ENCODE peak calls at places on chromosome 21, in five cellular contexts. Y is cardiac fibroblast, B is Peyer's patch, X is choroid plexus epithelial cell, K is HFF-Myc. U is an unnamed sample.

GRCh38 chr21:45072963-45073300 is 1.4 kb upstream of the ADARB1 start:
- DNase-seq in X (no peak), K (no peak), B (no peak), Y (no peak), U (no peak)

GRCh38 chr21:24023402-24023801 is 1583.9 kb downstream of the MRPL39 start:
- DNase-seq in K (no peak), X (no peak), B (no peak), Y (no peak), U (no peak)

GRCh38 chr21:14325575-14325974 is 57.4 kb downstream of the HSPA13 start:
- DNase-seq in Y (no peak), X (no peak), B (no peak), K (no peak), U (no peak)

GRCh38 chr21:25708467-25709065 is 26.1 kb downstream of the ATP5PF start:
- DNase-seq in B (peak), Y (peak), X (peak), K (peak), U (no peak)

GRCh38 chr21:40471103-40471502 is 375.9 kb downstream of the DSCAM start:
- DNase-seq in X (no peak), B (no peak), Y (no peak), K (no peak), U (no peak)

GRCh38 chr21:41064951-41065350 is 103.0 kb upstream of the BACE2 start:
- DNase-seq in K (no peak), B (no peak), X (no peak), Y (no peak), U (no peak)

GRCh38 chr21:17368748-17369363 is 144.0 kb upstream of the CXADR start:
- DNase-seq in B (no peak), X (no peak), K (no peak), Y (no peak), U (no peak)

GRCh38 chr21:45551816-45552695 is 9.8 kb upstream of the SLC19A1 start:
- DNase-seq in Y (no peak), K (no peak), B (peak), X (no peak), U (no peak)

GRCh38 chr21:45306832-45307571 is 19.3 kb upstream of the POFUT2 start:
- DNase-seq in Y (peak), B (peak), X (peak), K (no peak), U (peak)

GRCh38 chr21:33230518-33231324 is 983 bp downstream of the IFNAR2 start:
- DNase-seq in K (no peak), X (peak), B (peak), Y (peak), U (no peak)

GRCh38 chr21:10272216-10272615 is 249.2 kb upstream of the TPTE start:
- DNase-seq in B (no peak), X (peak), K (peak), Y (no peak), U (no peak)

GRCh38 chr21:25577765-25578069 is 29.6 kb downstream of the MRPL39 start:
- DNase-seq in K (no peak), B (no peak), Y (no peak), X (no peak), U (no peak)

GRCh38 chr21:37422382-37422781 is 55.8 kb downstream of the DYRK1A start:
- DNase-seq in B (no peak), K (no peak), X (no peak), Y (no peak), U (no peak)

GRCh38 chr21:26028183-26028582 is 142.4 kb downstream of the APP start:
- DNase-seq in B (no peak), Y (no peak), X (no peak), K (no peak), U (no peak)

GRCh38 chr21:33152228-33153130 is 77.3 kb upstream of the IFNAR2 start:
- DNase-seq in X (no peak), B (no peak), Y (no peak), K (no peak), U (no peak)

GRCh38 chr21:33954395-33954794 is 38.8 kb upstream of the ATP5PO start:
- DNase-seq in X (no peak), Y (no peak), B (no peak), K (no peak), U (no peak)

GRCh38 chr21:37914211-37914900 is 1.9 kb downstream of the KCNJ6 start:
- DNase-seq in X (peak), B (no peak), Y (peak), K (no peak), U (no peak)

GRCh38 chr21:45317401-45318145 is 29.9 kb upstream of the POFUT2 start:
- DNase-seq in X (peak), K (no peak), Y (peak), B (peak), U (no peak)

GRCh38 chr21:45901061-45901690 is 80.4 kb upstream of the COL6A1 start:
- DNase-seq in K (no peak), Y (no peak), X (no peak), B (no peak), U (no peak)

GRCh38 chr21:46667735-46668380 is 32.4 kb downstream of the PRMT2 start:
- DNase-seq in K (peak), X (peak), B (no peak), Y (peak), U (no peak)

GRCh38 chr21:45267390-45267760 is 20.3 kb downstream of the POFUT2 start:
- DNase-seq in B (peak), K (no peak), X (no peak), Y (no peak), U (no peak)

GRCh38 chr21:25359724-25360123 is 247.6 kb downstream of the MRPL39 start:
- DNase-seq in B (no peak), X (no peak), K (no peak), Y (no peak), U (no peak)

GRCh38 chr21:26945916-26946315 is 21.0 kb downstream of the ADAMTS5 start:
- DNase-seq in X (no peak), K (no peak), B (no peak), Y (peak), U (no peak)

GRCh38 chr21:25421327-25422028 is 185.8 kb downstream of the MRPL39 start:
- DNase-seq in Y (peak), K (no peak), X (peak), B (peak), U (no peak)

GRCh38 chr21:44012474-44013379 is 618 bp downstream of the TRAPPC10 start:
- DNase-seq in B (peak), X (peak), K (no peak), Y (peak), U (no peak)
- TF ChIP-seq CTCF in B (no peak), X (no peak), K (no peak), Y (no peak), U (no peak)

GRCh38 chr21:35027558-35028450 is 21.3 kb downstream of the RUNX1 start:
- DNase-seq in K (no peak), X (no peak), B (peak), Y (no peak), U (no peak)

GRCh38 chr21:35026153-35026499 is 23.0 kb downstream of the RUNX1 start:
- DNase-seq in X (peak), Y (no peak), B (no peak), K (no peak), U (no peak)

GRCh38 chr21:35025206-35026152 is 23.6 kb downstream of the RUNX1 start:
- DNase-seq in Y (no peak), B (no peak), X (peak), K (no peak), U (no peak)

GRCh38 chr21:35028451-35028757 is 20.7 kb downstream of the RUNX1 start:
- DNase-seq in B (no peak), X (no peak), K (no peak), Y (no peak), U (no peak)

GRCh38 chr21:35026617-35027557 is 22.2 kb downstream of the RUNX1 start:
- DNase-seq in K (no peak), B (peak), X (peak), Y (peak), U (no peak)
- TF ChIP-seq CTCF in K (no peak), B (no peak), X (no peak), Y (no peak), U (no peak)

DNA sequence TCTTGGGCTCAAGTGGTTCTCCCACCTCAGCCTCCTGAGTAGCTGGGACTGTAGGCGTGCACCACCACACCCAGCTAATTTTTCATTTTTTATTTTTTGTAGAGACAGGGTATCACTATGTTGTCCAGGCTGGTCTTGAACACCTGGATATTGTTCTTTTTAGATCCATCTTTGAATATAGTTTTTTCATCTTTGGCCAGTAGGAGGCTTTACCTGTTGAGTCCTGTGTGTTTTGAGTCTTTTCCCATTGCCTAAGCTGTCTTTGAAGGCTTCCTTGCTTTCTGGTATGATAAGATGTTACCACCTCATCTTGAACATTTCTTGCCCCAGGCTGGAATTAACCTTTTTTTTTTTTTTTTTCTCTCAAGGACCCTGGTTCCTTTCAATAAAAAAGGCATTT is 387.8 kb upstream of the RUNX1 start:
- DNase-seq in X (no peak), Y (no peak), B (no peak), K (no peak), U (no peak)
- TF ChIP-seq CTCF in X (no peak), Y (no peak), B (peak), K (peak), U (no peak)

DNA sequence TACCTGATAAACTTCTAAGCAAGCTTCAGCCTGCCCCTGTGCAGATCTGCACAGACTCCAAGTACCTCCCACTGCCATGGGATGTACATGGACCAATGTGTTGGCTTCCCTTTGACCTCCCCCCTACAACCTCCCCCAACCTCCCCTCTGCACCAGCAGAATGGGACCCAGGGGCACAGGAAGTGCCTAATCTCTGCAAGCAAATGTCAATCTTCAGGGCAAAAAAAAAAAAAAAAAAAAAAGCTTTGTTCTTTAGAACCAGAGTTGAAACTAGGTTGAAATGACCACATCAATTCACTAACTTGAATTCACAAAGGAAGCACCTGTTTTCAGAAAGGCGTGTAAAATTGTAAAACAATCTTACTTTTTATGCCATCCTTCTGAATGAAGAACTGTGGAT is 53.9 kb upstream of the TIAM1 start:
- DNase-seq in X (no peak), Y (no peak), K (no peak), B (no peak), U (no peak)
- TF ChIP-seq CTCF in X (no peak), Y (no peak), K (no peak), B (no peak), U (no peak)

DNA sequence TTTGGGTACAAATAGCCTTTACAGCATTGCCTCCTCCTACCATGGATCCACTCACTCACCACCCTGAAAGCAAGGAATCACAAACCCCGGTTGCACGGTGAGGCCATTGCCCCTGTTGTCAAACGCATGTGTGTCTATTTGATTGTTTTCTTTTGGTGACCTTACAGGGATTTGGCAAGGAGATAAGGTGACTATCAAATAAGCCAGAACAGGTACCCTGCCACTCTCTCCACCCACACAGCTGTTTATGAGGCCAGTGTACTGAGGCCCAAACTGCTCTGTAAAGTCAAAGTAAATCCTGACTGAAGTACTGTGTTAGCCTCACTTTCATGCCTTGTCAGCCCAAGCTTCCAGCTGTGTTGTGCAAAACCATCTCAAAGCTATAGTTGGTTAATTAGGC is 136.4 kb downstream of the HUNK start:
- DNase-seq in Y (no peak), K (no peak), B (no peak), X (no peak), U (no peak)
- TF ChIP-seq CTCF in Y (no peak), K (no peak), B (no peak), X (no peak), U (no peak)

GRCh38 chr21:39036581-39036980 is 146.7 kb downstream of the PSMG1 start:
- DNase-seq in K (no peak), Y (no peak), X (no peak), B (no peak), U (no peak)

GRCh38 chr21:39033878-39034589 is 149.2 kb downstream of the PSMG1 start:
- DNase-seq in K (no peak), Y (peak), X (peak), B (peak), U (no peak)

GRCh38 chr21:39040494-39041110 is 142.6 kb downstream of the PSMG1 start:
- DNase-seq in K (no peak), X (no peak), B (no peak), Y (peak), U (no peak)

GRCh38 chr21:39034590-39035536 is 148.4 kb downstream of the PSMG1 start:
- DNase-seq in B (no peak), X (no peak), Y (no peak), K (no peak), U (no peak)

GRCh38 chr21:39037807-39038405 is 145.3 kb downstream of the PSMG1 start:
- DNase-seq in K (no peak), X (peak), Y (no peak), B (no peak), U (no peak)
- TF ChIP-seq CTCF in K (peak), X (peak), Y (no peak), B (no peak), U (no peak)

DNA sequence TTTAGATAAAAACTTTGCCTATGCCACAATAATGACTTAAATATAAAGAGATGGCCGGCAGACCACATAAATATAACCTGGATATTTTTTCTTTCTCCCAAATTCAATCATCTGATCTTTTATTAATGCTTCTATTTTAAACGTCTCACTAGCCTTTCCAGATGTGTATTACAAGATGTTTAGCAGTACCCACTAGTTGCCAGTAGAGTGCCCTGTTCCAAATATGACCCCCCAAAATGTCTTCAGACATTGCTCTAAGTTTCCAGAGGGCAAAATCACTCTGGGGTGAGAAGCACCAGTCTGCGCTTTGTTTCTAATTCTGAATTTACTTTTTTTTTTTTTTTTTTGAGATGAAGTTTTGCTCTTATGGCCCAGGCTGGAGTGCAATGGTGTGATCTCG is 268.1 kb downstream of the GRIK1 start:
- DNase-seq in B (no peak), Y (no peak), X (no peak), K (no peak), U (no peak)
- TF ChIP-seq CTCF in B (no peak), Y (peak), X (peak), K (no peak), U (no peak)

DNA sequence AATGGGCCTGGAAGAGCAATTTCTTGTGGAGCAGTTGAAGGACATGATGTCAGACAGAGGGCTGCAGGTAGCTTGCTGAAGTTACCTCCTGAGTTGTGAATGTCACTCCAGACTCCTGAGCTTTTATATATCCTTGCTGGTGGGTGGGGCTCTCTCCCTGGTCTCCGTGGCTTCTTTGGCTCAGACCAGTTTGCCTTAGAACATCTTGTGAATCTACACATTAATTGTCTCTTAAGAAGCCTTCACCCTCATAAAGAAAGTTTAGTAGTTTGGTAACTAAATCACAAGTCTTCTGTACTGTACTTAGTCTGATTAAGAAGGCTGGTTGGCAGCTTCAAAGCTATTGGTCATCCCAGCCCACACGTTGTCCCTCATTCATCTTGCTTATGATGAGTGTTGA is at the start of gene KRTAP11-1:
- DNase-seq in X (no peak), Y (no peak), K (no peak), B (no peak), U (no peak)
- TF ChIP-seq CTCF in X (no peak), Y (no peak), K (no peak), B (no peak), U (no peak)

GRCh38 chr21:42466700-42467612 is 29.1 kb downstream of the RSPH1 start:
- DNase-seq in X (peak), K (no peak), B (peak), Y (peak), U (no peak)
- TF ChIP-seq CTCF in X (peak), K (peak), B (peak), Y (peak), U (no peak)

DNA sequence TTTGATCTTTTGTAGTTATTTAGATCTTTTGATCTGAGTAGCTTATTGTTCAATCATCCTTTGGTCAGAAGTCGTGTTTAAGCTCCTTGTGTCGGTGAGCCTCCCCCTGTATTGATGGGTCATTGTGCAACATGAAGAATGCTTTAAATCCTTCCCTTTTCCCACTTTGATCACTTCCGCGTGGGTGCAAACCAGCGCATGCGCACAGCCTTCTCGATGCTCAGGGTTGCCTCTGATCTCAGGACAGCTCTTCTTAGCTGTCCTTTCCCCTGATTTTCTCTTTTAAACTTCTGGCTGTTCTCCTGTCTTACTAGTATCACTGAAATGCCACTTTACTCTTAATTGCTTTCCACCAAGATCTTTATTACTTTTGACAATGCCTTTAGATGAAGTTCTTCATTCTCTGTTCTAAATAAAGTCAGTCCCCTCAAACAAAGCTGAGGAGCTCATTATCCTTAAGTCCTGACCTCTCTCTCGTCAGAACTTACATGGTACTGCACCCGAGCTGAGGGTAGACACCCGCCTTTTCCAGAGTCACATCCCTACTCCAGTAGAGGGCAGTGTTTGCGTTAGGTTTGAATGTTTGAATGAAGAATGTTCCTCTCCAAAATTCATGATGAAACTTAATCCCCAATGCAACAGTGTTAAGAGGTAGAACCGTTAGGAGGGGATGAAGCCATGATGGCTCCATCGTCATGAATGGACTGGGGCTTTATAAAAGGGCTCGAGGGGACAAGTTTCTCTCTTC is 547.9 kb upstream of the TMPRSS15 start:
- DNase-seq in K (no peak), B (peak), Y (no peak), X (peak), U (no peak)
- TF ChIP-seq CTCF in K (no peak), B (peak), Y (no peak), X (peak), U (no peak)

U was measured in thoracic aorta.